ENCODE peak calls at places on chromosome 13, in nine cellular contexts. X is fibroblast of lung, U is thoracic aorta, V is HepG2, M is body of pancreas, N is tibial nerve, A is suprapubic skin, Y is IMR-90, W is pancreas. J is an unnamed sample. For H3K27me3, the result is how much of the 10 kb centered on the place peaks cover.

GRCh38 chr13:74662895-74663294 is 528.7 kb upstream of the KLF12 start:
- DNase-seq in N (no peak), Y (no peak), M (no peak), W (no peak), A (no peak), X (no peak), V (no peak), U (no peak), J (no peak)

GRCh38 chr13:94298346-94298745 is 181.1 kb downstream of the DCT start:
- DNase-seq in M (no peak), V (no peak), A (no peak), N (no peak), X (no peak), Y (no peak), U (no peak), W (no peak), J (no peak)

GRCh38 chr13:108213946-108214345 is 1.4 kb downstream of the LIG4 start:
- DNase-seq in M (no peak), N (no peak), Y (peak), U (no peak), A (no peak), V (no peak), X (peak), W (no peak), J (no peak)

GRCh38 chr13:36131931-36132297 is 732 bp upstream of the DCLK1 start:
- DNase-seq in X (peak), N (peak), M (peak), Y (no peak), V (no peak), W (peak), A (peak), U (no peak), J (no peak)

GRCh38 chr13:95644611-95645052 is at the start of gene DZIP1:
- DNase-seq in V (peak), W (peak), Y (peak), U (peak), N (peak), M (peak), A (peak), X (peak), J (peak)

GRCh38 chr13:46804391-46804815 is 7.4 kb upstream of the ESD start:
- DNase-seq in N (no peak), V (peak), A (no peak), Y (peak), X (peak), W (no peak), U (no peak), M (no peak), J (no peak)

GRCh38 chr13:38635030-38635429 is 51.8 kb upstream of the FREM2 start:
- DNase-seq in X (no peak), M (no peak), N (no peak), A (no peak), U (no peak), W (no peak), V (no peak), Y (no peak), J (no peak)

GRCh38 chr13:112997188-112998135 is 28.4 kb downstream of the MCF2L start:
- DNase-seq in X (no peak), M (no peak), V (no peak), Y (no peak), N (no peak), A (no peak), U (no peak), W (no peak), J (peak)

GRCh38 chr13:113840541-113841354 is 23.1 kb downstream of the GAS6 start:
- DNase-seq in W (no peak), Y (no peak), U (no peak), M (no peak), A (no peak), V (no peak), X (no peak), N (no peak), J (no peak)

GRCh38 chr13:70080030-70080429 is 27.6 kb upstream of the ATXN8OS start:
- DNase-seq in M (no peak), A (no peak), N (no peak), V (no peak), W (no peak), X (peak), Y (no peak), U (no peak), J (no peak)

GRCh38 chr13:79837741-79838450 is 356.9 kb downstream of the NDFIP2 start:
- DNase-seq in A (no peak), V (no peak), M (no peak), X (peak), W (no peak), U (no peak), Y (peak), N (no peak), J (no peak)

GRCh38 chr13:97223711-97224461 is 1.8 kb downstream of the MBNL2 start:
- DNase-seq in Y (peak), V (peak), M (peak), W (peak), X (peak), A (no peak), N (no peak), U (no peak), J (peak)

GRCh38 chr13:34667356-34668218 is 274.5 kb upstream of the NBEA start:
- DNase-seq in V (no peak), X (no peak), A (no peak), M (no peak), N (no peak), W (no peak), U (no peak), Y (no peak), J (no peak)

GRCh38 chr13:30409911-30410704 is 12.2 kb upstream of the UBE2L5 start:
- DNase-seq in X (peak), Y (peak), U (no peak), A (no peak), W (no peak), V (no peak), M (no peak), N (no peak), J (no peak)

GRCh38 chr13:98476538-98476966 is 100.4 kb downstream of the STK24 start:
- DNase-seq in X (peak), Y (peak), V (no peak), A (no peak), U (no peak), N (no peak), W (peak), M (peak), J (peak)

GRCh38 chr13:80084086-80084676 is 256.7 kb downstream of the SPRY2 start:
- DNase-seq in A (no peak), U (no peak), X (peak), V (no peak), Y (peak), W (no peak), M (no peak), N (no peak), J (no peak)

GRCh38 chr13:44128522-44128921 is 245.1 kb upstream of the SERP2 start:
- DNase-seq in V (no peak), U (no peak), M (no peak), Y (peak), A (no peak), X (peak), N (no peak), W (no peak), J (no peak)

GRCh38 chr13:57665471-57665870 is 33.9 kb downstream of the PCDH17 start:
- DNase-seq in W (no peak), A (no peak), M (no peak), Y (no peak), U (no peak), N (no peak), X (peak), V (no peak), J (no peak)

GRCh38 chr13:47241446-47241845 is 344.6 kb upstream of the HTR2A start:
- DNase-seq in W (no peak), Y (no peak), V (no peak), X (no peak), U (no peak), N (no peak), M (no peak), A (no peak), J (no peak)

DNA sequence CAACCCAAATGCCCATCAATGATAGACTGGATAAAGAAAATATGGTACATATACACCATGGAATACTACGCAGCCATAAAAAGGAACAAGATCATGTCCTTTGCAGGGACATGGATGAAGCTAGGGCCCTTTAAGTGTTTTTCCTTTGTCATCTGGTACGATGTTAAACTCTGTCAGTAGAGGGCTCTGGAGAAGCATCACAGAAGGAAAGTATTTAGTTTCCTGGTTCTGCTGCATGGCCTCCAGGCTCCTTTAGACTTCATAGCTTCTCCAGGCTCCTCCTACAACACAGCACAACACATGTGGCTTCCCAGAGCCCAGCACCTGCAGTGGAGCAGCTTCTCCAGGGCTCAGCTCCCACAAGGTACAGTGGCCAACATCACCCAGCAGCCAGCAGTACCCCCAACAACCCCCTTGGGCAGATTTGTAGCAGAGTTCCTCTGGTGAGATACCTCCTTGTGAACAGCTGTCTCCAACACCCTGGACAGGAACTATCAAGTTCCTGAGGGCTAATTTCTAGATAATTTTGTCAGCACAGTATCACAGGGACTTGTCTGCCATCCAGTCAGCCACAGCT is 63.4 kb downstream of the KCTD12 start:
- DNase-seq in M (no peak), A (no peak), Y (peak), N (no peak), U (no peak), V (no peak), W (no peak), X (peak), J (no peak)
- TF ChIP-seq CTCF in M (no peak), A (no peak), Y (peak), N (no peak), U (peak), V (peak), W (no peak), X (peak), J (peak)

GRCh38 chr13:111093634-111094033 is 21.5 kb upstream of the ARHGEF7 start:
- DNase-seq in A (no peak), W (no peak), X (no peak), M (no peak), N (no peak), U (no peak), V (no peak), Y (no peak), J (no peak)
- H3K27me3 ChIP-seq in A (under half), W (under half), X (under half), M (under half), N (under half), U (under half), V (half or more), Y (half or more), J (under half)

DNA sequence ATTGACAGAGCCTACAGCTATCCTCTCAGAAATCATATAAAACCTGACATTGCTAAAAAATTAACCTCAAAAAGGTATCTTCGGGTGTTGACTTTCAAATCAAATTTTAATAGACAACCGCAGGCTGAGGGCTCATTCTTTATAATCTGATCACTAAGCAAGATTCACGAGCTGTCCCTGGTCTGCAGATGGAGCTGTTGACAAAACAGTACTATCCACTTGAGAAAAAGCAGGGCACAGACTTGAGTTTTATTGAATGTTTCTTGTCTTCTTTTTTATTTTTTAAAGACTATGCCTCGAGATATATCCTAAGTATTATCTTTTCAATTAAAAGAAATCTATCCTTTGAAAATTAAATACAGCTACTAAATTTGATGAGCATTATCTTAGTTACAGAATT is 540.5 kb downstream of the PCDH9 start:
- DNase-seq in M (no peak), N (no peak), U (no peak), Y (peak), A (no peak), V (no peak), W (no peak), X (peak), J (no peak)
- TF ChIP-seq CTCF in M (no peak), N (no peak), U (no peak), Y (peak), A (no peak), V (no peak), W (no peak), X (no peak), J (no peak)

GRCh38 chr13:27958928-27959539 is 10.1 kb downstream of the CDX2 start:
- DNase-seq in V (no peak), N (no peak), Y (no peak), M (no peak), X (no peak), U (no peak), W (no peak), A (no peak), J (no peak)
- H3K27me3 ChIP-seq in V (under half), N (half or more), Y (half or more), M (under half), X (under half), U (half or more), W (under half), A (half or more), J (half or more)